ENCODE peak calls at places on chromosomes 11 and 22, in eight cellular contexts. Y is sigmoid colon, L is neural progenitor cell, T is transverse colon, B is suprapubic skin, A is heart right ventricle, M is astrocyte of the spinal cord, V is spleen. G is an unnamed sample.

GRCh38 chr11:31824791-31825452 is 13.8 kb upstream of the PAX6 start:
- DNase-seq in L (peak; percentile 63), B (no peak), V (no peak), A (no peak), M (no peak), T (no peak), Y (no peak), G (no peak)

GRCh38 chr11:37509471-37509870 is 911.4 kb upstream of the RAG2 start:
- DNase-seq in B (no peak), T (no peak), Y (no peak), M (no peak), L (no peak), A (no peak), V (no peak), G (no peak)

GRCh38 chr11:96035031-96035743 is 111.3 kb upstream of the MTMR2 start:
- DNase-seq in M (no peak), Y (no peak), B (no peak), V (no peak), L (no peak), A (no peak), T (no peak), G (no peak)

GRCh38 chr11:65491163-65491465 is 7.7 kb upstream of the MALAT1 start:
- DNase-seq in M (no peak), L (no peak), T (no peak), A (no peak), V (no peak), Y (peak; percentile 64), B (peak; percentile 64), G (no peak)

GRCh38 chr22:38230108-38230825 is 28.5 kb downstream of the MAFF start:
- DNase-seq in L (peak; percentile 47), V (no peak), M (no peak), T (peak; percentile 80), Y (no peak), A (no peak), B (no peak), G (no peak)

GRCh38 chr11:71490731-71491390 is 36.2 kb upstream of the KRTAP5-7 start:
- DNase-seq in T (no peak), M (no peak), A (no peak), Y (peak; percentile 58), L (no peak), V (no peak), B (no peak), G (peak; percentile 7)

GRCh38 chr22:18977824-18978425 is 41.8 kb upstream of the PRODH start:
- DNase-seq in Y (no peak), V (peak; percentile 44), M (no peak), A (no peak), B (no peak), L (no peak), T (no peak), G (no peak)

GRCh38 chr22:29570456-29570855 is 10.5 kb downstream of the NIPSNAP1 start:
- DNase-seq in Y (no peak), A (no peak), M (no peak), L (no peak), V (no peak), T (no peak), B (no peak), G (no peak)

GRCh38 chr11:92129811-92130210 is 94.8 kb upstream of the FAT3 start:
- DNase-seq in L (no peak), T (no peak), A (no peak), Y (no peak), V (no peak), M (no peak), B (no peak), G (no peak)

GRCh38 chr11:63939351-63939920 is 634 bp downstream of the NAA40 start:
- DNase-seq in L (no peak), Y (no peak), A (no peak), V (no peak), T (peak; percentile 26), B (no peak), M (no peak), G (no peak)

GRCh38 chr11:77202941-77203900 is 75.2 kb downstream of the MYO7A start:
- DNase-seq in V (peak; percentile 66), B (peak; percentile 35), T (peak; percentile 5), Y (peak; percentile 51), A (no peak), M (no peak), L (no peak), G (peak; percentile 12)

GRCh38 chr11:57641011-57641410 is 8.7 kb downstream of the YPEL4 start:
- DNase-seq in L (peak; percentile 70), A (no peak), M (no peak), V (no peak), Y (peak; percentile 68), B (no peak), T (no peak), G (no peak)

GRCh38 chr11:101003468-101003867 is 126.1 kb downstream of the PGR start:
- DNase-seq in V (no peak), T (no peak), A (no peak), M (no peak), Y (no peak), L (no peak), B (no peak), G (no peak)

GRCh38 chr11:68116892-68117435 is 4.2 kb downstream of the CHKA start:
- DNase-seq in M (no peak), T (no peak), V (no peak), B (no peak), A (no peak), Y (no peak), L (no peak), G (no peak)

GRCh38 chr11:83172551-83172950 is 15.6 kb downstream of the PCF11 start:
- DNase-seq in A (no peak), M (no peak), V (no peak), B (no peak), L (no peak), T (no peak), Y (no peak), G (no peak)

GRCh38 chr22:50313600-50313999 is 6.2 kb upstream of the PLXNB2 start:
- DNase-seq in M (no peak), T (no peak), A (no peak), B (peak; percentile 59), Y (no peak), L (no peak), V (peak; percentile 76), G (no peak)

GRCh38 chr11:115409691-115410220 is 94.5 kb downstream of the CADM1 start:
- DNase-seq in Y (no peak), A (no peak), V (no peak), B (no peak), M (peak; percentile 33), T (no peak), L (peak; percentile 16), G (no peak)

GRCh38 chr11:64124147-64124546 is 41.8 kb downstream of the MACROD1 start:
- DNase-seq in T (no peak), B (no peak), A (no peak), M (no peak), V (no peak), Y (no peak), L (no peak), G (no peak)

GRCh38 chr11:83156996-83157754 is at the start of gene PCF11:
- DNase-seq in V (no peak), L (no peak), M (no peak), B (no peak), Y (no peak), A (no peak), T (no peak), G (no peak)

GRCh38 chr22:45323695-45324094 is 14.0 kb downstream of the FAM118A start:
- DNase-seq in A (no peak), L (no peak), M (no peak), B (no peak), V (peak; percentile 23), T (no peak), Y (no peak), G (no peak)

GRCh38 chr11:105862736-105863367 is 159.2 kb downstream of the MSANTD4 start:
- DNase-seq in A (no peak), Y (no peak), M (peak; percentile 65), T (no peak), L (peak; percentile 61), V (no peak), B (no peak), G (no peak)

GRCh38 chr11:119323532-119324033 is 6.7 kb upstream of the MCAM start:
- DNase-seq in T (peak; percentile 84), M (peak; percentile 71), L (peak; percentile 81), A (no peak), V (no peak), Y (peak; percentile 91), B (peak; percentile 84), G (peak; percentile 57)

GRCh38 chr22:42937164-42937854 is 77.6 kb downstream of the PACSIN2 start:
- DNase-seq in Y (peak; percentile 81), T (peak; percentile 70), A (no peak), B (peak; percentile 82), M (peak; percentile 84), V (peak; percentile 88), L (no peak), G (peak; percentile 43)

GRCh38 chr11:61119055-61119454 is 16.8 kb downstream of the CD5 start:
- DNase-seq in T (no peak), A (no peak), M (no peak), V (no peak), B (no peak), Y (no peak), L (no peak), G (no peak)
- TF ChIP-seq CTCF in T (no peak), A (no peak), M (no peak), V (no peak), B (no peak), Y (no peak), L (no peak), G (no peak)

GRCh38 chr22:33400891-33401290 is 342.7 kb upstream of the SYN3 start:
- DNase-seq in Y (no peak), L (no peak), M (no peak), B (no peak), V (no peak), A (no peak), T (no peak), G (no peak)
- TF ChIP-seq CTCF in Y (no peak), L (no peak), M (no peak), B (no peak), V (no peak), A (no peak), T (no peak), G (no peak)

GRCh38 chr11:45079943-45080719 is 66.3 kb upstream of the PRDM11 start:
- DNase-seq in L (no peak), Y (no peak), B (no peak), T (peak; percentile 51), M (no peak), A (no peak), V (peak; percentile 91), G (peak; percentile 45)
- TF ChIP-seq CTCF in L (no peak), Y (no peak), B (no peak), T (no peak), M (no peak), A (no peak), V (no peak), G (no peak)

DNA sequence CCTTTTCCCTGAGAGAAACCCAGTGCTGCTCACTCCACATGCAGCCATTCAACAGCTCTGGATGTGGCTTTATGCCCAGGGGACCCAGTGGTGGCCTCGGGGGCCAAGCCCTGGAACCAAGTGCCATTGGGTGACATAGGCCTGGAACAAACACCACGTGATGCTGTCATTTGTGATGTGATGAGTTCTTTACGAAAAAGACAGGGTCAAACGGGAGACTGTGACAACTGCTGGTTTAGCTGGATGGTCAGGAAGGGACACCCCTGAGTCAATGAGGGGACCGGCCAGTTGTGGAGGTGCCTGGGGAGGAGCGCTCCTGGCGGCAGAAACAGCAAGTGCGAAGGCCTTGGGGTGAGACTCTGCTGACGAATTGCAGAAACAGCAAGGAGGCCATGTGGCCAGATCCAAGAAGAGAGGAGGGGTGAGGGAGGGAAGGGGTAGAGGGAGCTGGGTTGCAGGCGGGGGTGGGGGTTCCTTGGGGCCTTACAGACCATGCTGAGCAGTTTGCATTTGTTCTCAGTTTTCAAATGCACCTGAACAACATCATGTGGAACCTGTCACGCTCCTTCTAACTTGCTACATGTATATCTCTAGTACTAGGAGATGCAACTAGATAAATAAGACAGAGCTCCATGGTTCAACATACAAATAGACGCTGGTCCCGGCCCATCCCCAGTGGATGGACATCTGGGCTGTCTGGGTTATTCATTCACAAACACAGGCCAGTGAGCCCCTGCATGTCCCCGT is 56.1 kb downstream of the IGLL5 start:
- DNase-seq in A (no peak), B (peak; percentile 33), T (peak; percentile 7), M (no peak), L (no peak), V (no peak), Y (no peak), G (peak; percentile 30)
- TF ChIP-seq CTCF in A (no peak), B (no peak), T (no peak), M (no peak), L (no peak), V (no peak), Y (no peak), G (no peak)